ENCODE peak calls at places on chromosomes 5 and 9, in eight cellular contexts. One of them, this sample, is unnamed.

GRCh38 chr5:127870914-127871313 is 167.7 kb downstream of the CCDC192 start:
- DNase-seq in spleen: no peak
- DNase-seq in esophagus muscularis mucosa: no peak
- DNase-seq in endothelial cell of umbilical vein: peak; percentile 61
- DNase-seq in GM23338: no peak
- DNase-seq in prostate gland: peak; percentile 66
- DNase-seq in sigmoid colon: peak; percentile 88
- DNase-seq in HCT116: no peak
- DNase-seq in this sample: peak; percentile 56

GRCh38 chr5:42591026-42591425 is 165.6 kb upstream of the CCDC152 start:
- DNase-seq in esophagus muscularis mucosa: no peak
- DNase-seq in HCT116: no peak
- DNase-seq in spleen: no peak
- DNase-seq in sigmoid colon: peak; percentile 69
- DNase-seq in endothelial cell of umbilical vein: no peak
- DNase-seq in prostate gland: no peak
- DNase-seq in GM23338: no peak
- DNase-seq in this sample: no peak

GRCh38 chr9:78365979-78366697 is 69.2 kb downstream of the PSAT1 start:
- DNase-seq in spleen: no peak
- DNase-seq in prostate gland: no peak
- DNase-seq in sigmoid colon: no peak
- DNase-seq in HCT116: no peak
- DNase-seq in GM23338: peak; percentile 23
- DNase-seq in endothelial cell of umbilical vein: peak; percentile 37
- DNase-seq in esophagus muscularis mucosa: no peak
- DNase-seq in this sample: no peak

GRCh38 chr5:87754009-87754757 is 341.5 kb upstream of the CCNH start:
- DNase-seq in sigmoid colon: no peak
- DNase-seq in HCT116: no peak
- DNase-seq in endothelial cell of umbilical vein: no peak
- DNase-seq in prostate gland: no peak
- DNase-seq in esophagus muscularis mucosa: no peak
- DNase-seq in GM23338: peak; percentile 31
- DNase-seq in spleen: no peak
- DNase-seq in this sample: no peak

GRCh38 chr5:179147991-179148702 is 88.0 kb downstream of the ZNF354C start:
- DNase-seq in endothelial cell of umbilical vein: no peak
- DNase-seq in spleen: peak; percentile 64
- DNase-seq in GM23338: no peak
- DNase-seq in prostate gland: no peak
- DNase-seq in sigmoid colon: no peak
- DNase-seq in esophagus muscularis mucosa: no peak
- DNase-seq in HCT116: no peak
- DNase-seq in this sample: no peak

GRCh38 chr5:179624841-179625271 is 1.4 kb upstream of the HNRNPH1 start:
- DNase-seq in esophagus muscularis mucosa: no peak
- DNase-seq in HCT116: no peak
- DNase-seq in prostate gland: no peak
- DNase-seq in sigmoid colon: peak; percentile 63
- DNase-seq in endothelial cell of umbilical vein: no peak
- DNase-seq in GM23338: no peak
- DNase-seq in spleen: peak; percentile 75
- DNase-seq in this sample: no peak

GRCh38 chr5:125160787-125161502 is 414.5 kb upstream of the ZNF608 start:
- DNase-seq in endothelial cell of umbilical vein: no peak
- DNase-seq in GM23338: no peak
- DNase-seq in prostate gland: no peak
- DNase-seq in spleen: no peak
- DNase-seq in esophagus muscularis mucosa: no peak
- DNase-seq in sigmoid colon: no peak
- DNase-seq in HCT116: no peak
- DNase-seq in this sample: no peak

GRCh38 chr5:65078331-65078730 is 309.6 kb downstream of the CWC27 start:
- DNase-seq in spleen: no peak
- DNase-seq in esophagus muscularis mucosa: no peak
- DNase-seq in HCT116: no peak
- DNase-seq in sigmoid colon: no peak
- DNase-seq in endothelial cell of umbilical vein: peak; percentile 67
- DNase-seq in prostate gland: no peak
- DNase-seq in GM23338: no peak
- DNase-seq in this sample: no peak

GRCh38 chr9:106322741-106323140 is 540.2 kb upstream of the ZNF462 start:
- DNase-seq in sigmoid colon: no peak
- DNase-seq in prostate gland: no peak
- DNase-seq in spleen: no peak
- DNase-seq in HCT116: no peak
- DNase-seq in endothelial cell of umbilical vein: no peak
- DNase-seq in GM23338: peak; percentile 4
- DNase-seq in esophagus muscularis mucosa: no peak
- DNase-seq in this sample: no peak

GRCh38 chr9:83972286-83972685 is 7.7 kb downstream of the HNRNPK start:
- DNase-seq in prostate gland: no peak
- DNase-seq in HCT116: no peak
- DNase-seq in sigmoid colon: no peak
- DNase-seq in esophagus muscularis mucosa: no peak
- DNase-seq in endothelial cell of umbilical vein: no peak
- DNase-seq in spleen: no peak
- DNase-seq in GM23338: no peak
- DNase-seq in this sample: no peak

GRCh38 chr5:15234911-15235310 is 265.1 kb upstream of the FBXL7 start:
- DNase-seq in HCT116: no peak
- DNase-seq in sigmoid colon: no peak
- DNase-seq in esophagus muscularis mucosa: no peak
- DNase-seq in endothelial cell of umbilical vein: no peak
- DNase-seq in spleen: no peak
- DNase-seq in GM23338: no peak
- DNase-seq in prostate gland: no peak
- DNase-seq in this sample: no peak

GRCh38 chr5:80245986-80246781 is 9.7 kb downstream of the SERINC5 start:
- DNase-seq in spleen: no peak
- DNase-seq in HCT116: no peak
- DNase-seq in esophagus muscularis mucosa: no peak
- DNase-seq in prostate gland: no peak
- DNase-seq in sigmoid colon: no peak
- DNase-seq in GM23338: peak; percentile 88
- DNase-seq in endothelial cell of umbilical vein: no peak
- DNase-seq in this sample: no peak

GRCh38 chr9:133134419-133135190 is 13.6 kb upstream of the RALGDS start:
- DNase-seq in HCT116: no peak
- DNase-seq in spleen: no peak
- DNase-seq in esophagus muscularis mucosa: no peak
- DNase-seq in endothelial cell of umbilical vein: no peak
- DNase-seq in GM23338: no peak
- DNase-seq in sigmoid colon: no peak
- DNase-seq in prostate gland: no peak
- DNase-seq in this sample: peak; percentile 57

DNA sequence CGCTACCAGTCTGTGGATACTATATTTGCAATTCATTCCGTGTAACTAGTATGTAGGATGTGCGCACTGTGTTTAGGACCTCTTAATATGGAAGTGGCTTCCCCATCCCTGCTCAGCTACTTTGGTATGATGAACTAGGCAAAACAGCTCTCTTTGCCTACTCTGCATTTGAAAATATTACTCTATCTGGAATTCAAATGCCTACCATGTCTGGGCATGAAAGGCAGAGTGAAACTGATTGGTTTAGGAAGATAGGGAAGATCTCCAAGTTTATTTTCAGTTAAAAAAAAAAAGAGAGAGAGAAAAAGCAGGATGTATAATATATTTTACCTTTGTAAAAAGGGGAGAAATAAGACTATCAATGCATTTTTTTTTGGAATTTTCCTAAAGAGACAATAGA is 74.1 kb upstream of the ELL2 start:
- DNase-seq in prostate gland: no peak
- DNase-seq in esophagus muscularis mucosa: no peak
- DNase-seq in HCT116: no peak
- DNase-seq in endothelial cell of umbilical vein: no peak
- DNase-seq in GM23338: no peak
- DNase-seq in sigmoid colon: no peak
- DNase-seq in spleen: no peak
- DNase-seq in this sample: no peak
- H3K27ac ChIP-seq in prostate gland: no peak overlapping the region
- H3K27ac ChIP-seq in esophagus muscularis mucosa: no peak overlapping the region
- H3K27ac ChIP-seq in HCT116: no peak overlapping the region
- H3K27ac ChIP-seq in endothelial cell of umbilical vein: no peak overlapping the region
- H3K27ac ChIP-seq in GM23338: no peak overlapping the region
- H3K27ac ChIP-seq in sigmoid colon: no peak overlapping the region
- H3K27ac ChIP-seq in spleen: no peak overlapping the region
- H3K27ac ChIP-seq in this sample: no peak overlapping the region

GRCh38 chr5:175513297-175513696 is 34.9 kb downstream of the SFXN1 start:
- DNase-seq in prostate gland: no peak
- DNase-seq in sigmoid colon: no peak
- DNase-seq in spleen: no peak
- DNase-seq in esophagus muscularis mucosa: no peak
- DNase-seq in HCT116: no peak
- DNase-seq in endothelial cell of umbilical vein: no peak
- DNase-seq in GM23338: no peak
- DNase-seq in this sample: no peak
- TF ChIP-seq POLR2AphosphoS5 in prostate gland: no peak
- TF ChIP-seq POLR2AphosphoS5 in sigmoid colon: no peak
- TF ChIP-seq POLR2AphosphoS5 in spleen: no peak
- TF ChIP-seq POLR2AphosphoS5 in esophagus muscularis mucosa: no peak
- TF ChIP-seq POLR2AphosphoS5 in HCT116: no peak
- TF ChIP-seq POLR2AphosphoS5 in endothelial cell of umbilical vein: no peak
- TF ChIP-seq POLR2AphosphoS5 in GM23338: no peak
- TF ChIP-seq POLR2AphosphoS5 in this sample: no peak

DNA sequence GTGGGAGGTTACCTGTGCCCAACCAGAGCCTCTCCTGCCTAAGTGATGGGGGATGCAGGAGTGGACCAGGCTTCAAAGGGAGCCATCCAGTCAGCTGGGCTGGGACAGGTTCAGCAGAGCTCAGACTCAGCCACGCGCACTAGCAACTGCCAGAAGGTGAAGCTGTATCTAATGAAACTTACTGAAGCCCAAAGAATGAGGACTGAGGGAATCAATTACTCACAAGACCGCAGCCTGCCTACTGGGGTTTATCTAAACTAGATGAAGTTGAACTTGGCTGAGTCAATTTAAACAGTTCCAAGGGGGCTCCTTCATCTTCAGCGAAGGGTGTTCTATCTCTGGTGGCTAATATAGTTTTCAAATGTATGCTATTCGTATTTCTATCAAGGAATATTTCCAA is 11.4 kb downstream of the HAND1 start:
- DNase-seq in HCT116: no peak
- DNase-seq in esophagus muscularis mucosa: no peak
- DNase-seq in GM23338: peak; percentile 3
- DNase-seq in sigmoid colon: no peak
- DNase-seq in endothelial cell of umbilical vein: no peak
- DNase-seq in prostate gland: no peak
- DNase-seq in spleen: no peak
- DNase-seq in this sample: no peak
- H3K27ac ChIP-seq in HCT116: no peak overlapping the region
- H3K27ac ChIP-seq in esophagus muscularis mucosa: no peak overlapping the region
- H3K27ac ChIP-seq in GM23338: no peak overlapping the region
- H3K27ac ChIP-seq in sigmoid colon: no peak overlapping the region
- H3K27ac ChIP-seq in endothelial cell of umbilical vein: no peak overlapping the region
- H3K27ac ChIP-seq in prostate gland: no peak overlapping the region
- H3K27ac ChIP-seq in spleen: no peak overlapping the region
- H3K27ac ChIP-seq in this sample: no peak overlapping the region

DNA sequence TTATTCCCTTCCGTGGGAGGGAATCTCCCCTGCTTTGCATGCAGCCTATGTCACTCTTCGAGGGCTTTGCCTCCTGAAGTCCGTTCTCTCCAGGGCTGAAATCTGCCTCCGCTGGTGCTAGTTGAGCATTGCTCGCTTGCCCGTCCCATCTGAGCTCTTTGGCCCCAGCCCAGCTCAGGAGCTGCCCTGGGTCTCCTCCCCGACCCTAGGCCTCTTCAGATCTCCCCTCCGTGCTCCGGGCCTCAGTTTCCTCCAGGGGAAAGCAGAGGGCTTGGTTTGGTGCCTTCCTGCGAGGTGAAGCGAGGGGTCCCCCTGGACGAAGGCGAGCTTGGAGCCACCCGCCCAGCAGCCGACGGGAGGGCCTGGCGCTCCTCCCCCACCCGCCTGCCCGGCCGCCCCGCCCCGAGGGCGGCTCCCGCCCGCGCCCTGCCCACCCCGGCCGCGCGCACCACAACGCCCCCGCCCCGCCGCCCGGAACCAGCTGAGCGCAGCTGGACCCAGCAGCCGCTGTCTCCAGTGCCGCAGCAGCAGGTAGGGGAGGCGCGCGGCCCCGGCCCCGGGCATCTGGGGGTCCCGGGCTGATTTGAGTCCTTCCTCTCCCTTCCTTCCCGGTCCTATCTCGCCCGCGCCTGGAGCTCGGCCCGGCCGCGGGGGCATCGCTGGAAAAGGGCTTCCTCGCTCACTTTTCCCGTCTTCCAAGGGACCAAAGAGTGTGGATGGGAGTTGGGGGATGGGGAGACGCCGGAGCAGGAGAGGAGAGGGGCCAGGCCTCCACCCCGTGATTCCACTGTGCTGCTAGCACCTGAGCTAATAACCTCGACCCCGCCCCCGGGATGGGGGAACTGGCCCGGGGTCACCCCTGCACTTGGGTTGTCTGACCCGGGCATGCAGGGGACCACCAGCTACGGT is at the start of gene GSN:
- DNase-seq in sigmoid colon: peak; percentile 94
- DNase-seq in HCT116: no peak
- DNase-seq in endothelial cell of umbilical vein: peak; percentile 68
- DNase-seq in GM23338: peak; percentile 88
- DNase-seq in esophagus muscularis mucosa: no peak
- DNase-seq in prostate gland: peak; percentile 80
- DNase-seq in spleen: peak; percentile 96
- DNase-seq in this sample: peak; percentile 90
- TF ChIP-seq POLR2AphosphoS5 in sigmoid colon: peak; percentile 99
- TF ChIP-seq POLR2AphosphoS5 in HCT116: peak; percentile 84
- TF ChIP-seq POLR2AphosphoS5 in endothelial cell of umbilical vein: peak; percentile 32
- TF ChIP-seq POLR2AphosphoS5 in GM23338: peak; percentile 64
- TF ChIP-seq POLR2AphosphoS5 in esophagus muscularis mucosa: peak; percentile 86
- TF ChIP-seq POLR2AphosphoS5 in prostate gland: peak; percentile 48
- TF ChIP-seq POLR2AphosphoS5 in spleen: peak; percentile 88
- TF ChIP-seq POLR2AphosphoS5 in this sample: peak; percentile 97

This sample was measured in transverse colon.